ENCODE peak calls at places on chromosomes 11 and 22, in seven cellular contexts. V, G, U, K, O, Z and E are unnamed samples.

GRCh38 chr22:47205081-47205491 is 442.6 kb downstream of the TBC1D22A start:
- DNase-seq in V (no peak), G (no peak), U (no peak), K (no peak), O (no peak), Z (no peak), E (no peak)

GRCh38 chr11:8610532-8611116 is 16.6 kb upstream of the STK33 start:
- DNase-seq in V (no peak), G (peak; percentile 3), U (peak; percentile 49), K (no peak), O (no peak), Z (no peak), E (no peak)

GRCh38 chr11:45180888-45181594 is 34.6 kb downstream of the PRDM11 start:
- DNase-seq in V (peak; percentile 48), G (no peak), U (peak; percentile 44), K (no peak), O (peak; percentile 89), Z (peak; percentile 29), E (peak; percentile 65)

GRCh38 chr11:19659529-19659928 is 53.1 kb upstream of the NAV2 start:
- DNase-seq in V (no peak), G (no peak), U (no peak), K (no peak), O (no peak), Z (no peak), E (no peak)

GRCh38 chr11:46560300-46561025 is 33.4 kb downstream of the AMBRA1 start:
- DNase-seq in V (no peak), G (peak; percentile 59), U (no peak), K (no peak), O (no peak), Z (no peak), E (peak; percentile 54)

GRCh38 chr11:48005133-48005532 is 24.8 kb downstream of the PTPRJ start:
- DNase-seq in V (no peak), G (no peak), U (no peak), K (no peak), O (no peak), Z (no peak), E (no peak)

GRCh38 chr11:2655834-2656622 is 43.8 kb downstream of the KCNQ1OT1 start:
- DNase-seq in V (no peak), G (no peak), U (no peak), K (no peak), O (no peak), Z (no peak), E (peak; percentile 59)

GRCh38 chr11:62477927-62478326 is 59.1 kb downstream of the SCGB1A1 start:
- DNase-seq in V (no peak), G (no peak), U (no peak), K (no peak), O (no peak), Z (no peak), E (no peak)

DNA sequence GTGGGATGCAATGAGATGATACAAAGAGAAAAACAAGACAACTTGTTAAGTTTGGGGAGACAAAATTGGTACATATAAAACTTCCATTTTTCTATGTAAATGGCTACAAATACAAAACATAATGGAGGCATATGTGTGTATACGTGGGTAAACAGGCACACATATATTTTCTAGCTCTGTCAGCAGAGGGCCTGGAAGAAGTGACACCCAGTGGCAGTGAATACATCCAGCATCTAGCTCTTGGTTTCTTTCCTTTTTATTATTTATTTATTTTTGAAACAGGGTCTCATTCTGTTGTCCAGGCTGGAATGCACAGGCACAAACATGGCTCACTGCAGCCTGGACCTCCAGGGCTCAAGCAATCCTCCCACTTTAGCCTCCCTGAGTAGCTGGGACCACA is 5.0 kb upstream of the RASL10A start:
- DNase-seq in V (no peak), G (no peak), U (no peak), K (no peak), O (no peak), Z (no peak), E (no peak)
- TF ChIP-seq CTCF in V (peak; percentile 30), G (peak; percentile 28), U (peak; percentile 22), K (no peak), O (peak; percentile 13), Z (no peak), E (no peak)

DNA sequence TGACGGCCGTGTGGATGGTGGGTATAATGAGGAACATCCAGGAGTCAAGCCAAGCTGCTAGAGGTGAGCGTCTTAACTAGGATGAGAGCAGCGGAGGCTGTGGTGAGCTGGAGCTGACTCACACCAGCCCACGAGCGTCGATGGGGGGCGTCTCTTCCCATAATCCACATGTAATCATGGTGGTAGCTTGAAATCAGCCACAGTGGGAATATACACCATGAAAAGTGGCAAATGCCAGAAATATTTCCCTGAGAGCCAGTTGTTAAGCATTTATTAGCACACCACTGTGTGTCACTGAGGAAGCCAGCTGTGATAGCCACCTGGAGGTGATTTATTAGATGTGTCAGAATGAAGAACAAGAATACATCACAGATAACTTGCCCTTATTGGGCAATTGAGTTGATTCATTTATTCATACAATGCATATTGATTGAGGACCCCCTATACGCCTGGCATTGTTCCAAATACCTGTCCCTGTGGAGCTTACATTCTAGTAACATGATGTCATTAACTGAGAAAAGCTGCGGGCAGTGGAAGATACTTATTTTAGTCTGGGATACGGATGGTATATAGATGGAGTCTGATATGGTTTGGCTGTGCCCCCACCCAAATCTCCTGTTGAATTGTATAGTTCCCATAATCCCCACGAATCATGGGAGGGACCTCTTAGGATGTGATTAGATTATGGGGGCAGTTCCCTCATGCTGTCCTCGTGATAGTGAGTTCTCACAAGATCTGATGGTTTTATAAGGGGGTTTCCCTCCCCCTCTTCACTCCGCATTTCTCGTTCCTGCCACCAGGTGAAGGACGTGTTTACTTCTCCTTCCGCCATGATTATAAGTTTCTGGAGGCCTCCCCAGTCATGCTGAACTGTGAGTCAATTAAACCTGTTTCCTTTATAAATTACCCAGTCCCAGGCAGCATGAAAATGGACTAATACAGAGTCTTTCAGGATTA is 473.4 kb downstream of the METTL15 start:
- DNase-seq in V (no peak), G (no peak), U (peak; percentile 21), K (peak; percentile 17), O (no peak), Z (no peak), E (peak; percentile 16)
- TF ChIP-seq CTCF in V (no peak), G (no peak), U (peak; percentile 9), K (peak; percentile 16), O (no peak), Z (no peak), E (no peak)

DNA sequence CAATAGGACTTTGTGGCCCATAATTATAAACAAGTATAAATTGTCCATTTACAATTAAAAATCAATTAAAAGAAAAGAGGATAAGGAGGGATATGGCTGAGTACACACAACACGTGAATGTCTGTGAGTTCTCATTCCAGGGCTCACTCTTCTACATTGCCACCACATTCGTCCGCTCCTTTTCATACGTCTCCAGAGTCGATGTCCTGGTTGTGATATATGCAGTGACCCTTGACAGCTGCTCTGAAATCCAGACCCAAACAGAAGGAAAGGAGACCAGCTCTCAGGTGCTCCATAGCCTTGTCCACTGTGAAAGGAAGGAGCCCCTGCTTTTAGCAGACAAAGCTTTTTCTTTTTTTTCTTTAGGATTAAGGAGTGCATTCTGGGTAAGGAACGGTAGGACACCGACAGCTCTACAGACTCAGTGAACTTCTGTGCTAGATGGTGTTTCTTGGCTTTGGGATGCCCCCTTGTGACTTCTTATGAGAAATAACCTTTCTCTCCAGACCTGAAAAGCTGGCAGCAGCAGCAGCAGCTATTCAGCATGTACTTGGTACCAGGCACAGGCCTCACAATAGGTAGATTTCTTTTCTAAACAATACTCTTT is 19.7 kb upstream of the DNAJB13 start:
- DNase-seq in V (no peak), G (peak; percentile 74), U (peak; percentile 90), K (peak; percentile 34), O (peak; percentile 49), Z (no peak), E (peak; percentile 70)
- TF ChIP-seq CTCF in V (peak; percentile 49), G (peak; percentile 80), U (peak; percentile 87), K (no peak), O (peak; percentile 72), Z (no peak), E (peak; percentile 40)

GRCh38 chr11:120985718-120986569 is 38.0 kb upstream of the TBCEL start:
- DNase-seq in V (peak; percentile 50), G (no peak), U (peak; percentile 79), K (peak; percentile 67), O (peak; percentile 21), Z (peak; percentile 4), E (peak; percentile 49)
- TF ChIP-seq CTCF in V (peak; percentile 54), G (no peak), U (peak; percentile 34), K (no peak), O (no peak), Z (peak; percentile 39), E (peak; percentile 20)

DNA sequence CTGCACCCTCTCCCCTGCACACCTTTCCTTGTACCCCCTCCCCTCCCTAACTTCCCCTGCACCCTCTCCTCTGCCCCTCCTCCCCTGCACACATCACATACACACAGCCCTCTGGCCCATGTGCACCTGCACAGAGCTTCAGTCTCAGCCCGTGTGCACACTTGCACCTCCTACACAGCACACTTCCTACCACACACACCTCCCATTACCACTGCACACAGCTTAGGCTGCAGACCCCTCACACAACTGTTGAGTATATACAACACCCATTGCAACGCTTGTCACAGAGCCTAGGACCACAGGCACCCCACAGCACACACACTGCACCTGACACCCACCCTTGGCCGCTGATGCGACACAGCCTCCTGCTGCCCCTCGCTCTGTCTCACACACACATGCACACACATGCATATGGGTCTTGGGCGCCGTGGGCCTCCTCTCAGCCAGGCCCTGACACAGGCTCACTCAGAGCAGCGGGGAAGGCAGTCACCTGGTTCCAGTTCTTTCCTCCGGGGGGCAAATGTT is 404 bp downstream of the SIGIRR start:
- DNase-seq in V (no peak), G (peak; percentile 49), U (no peak), K (peak; percentile 12), O (no peak), Z (no peak), E (no peak)
- TF ChIP-seq CTCF in V (no peak), G (no peak), U (no peak), K (no peak), O (no peak), Z (no peak), E (no peak)

GRCh38 chr22:36977401-36977861 is 41.8 kb downstream of the TST start:
- DNase-seq in V (peak; percentile 59), G (peak; percentile 90), U (peak; percentile 94), K (peak; percentile 93), O (peak; percentile 70), Z (peak; percentile 73), E (no peak)
- TF ChIP-seq CTCF in V (peak; percentile 60), G (peak; percentile 80), U (peak; percentile 89), K (peak; percentile 43), O (peak; percentile 28), Z (peak; percentile 53), E (no peak)